ENCODE peak calls at places on chromosomes 11 and 22, in eight cellular contexts. Z, S, V, P, A, W, F and N are unnamed samples.

GRCh38 chr22:40196628-40197027 is 18.9 kb downstream of the TNRC6B start:
- DNase-seq in Z (no peak), V (peak; percentile 56), F (no peak), P (no peak), W (no peak), A (no peak), S (no peak), N (no peak)

GRCh38 chr11:85170184-85170583 is 457.0 kb downstream of the DLG2 start:
- DNase-seq in W (no peak), S (peak; percentile 17), V (no peak), A (peak; percentile 10), P (no peak), F (no peak), Z (no peak), N (no peak)

GRCh38 chr11:47979378-47980092 is 824 bp upstream of the PTPRJ start:
- DNase-seq in V (no peak), P (no peak), F (peak; percentile 35), Z (no peak), S (no peak), W (no peak), A (peak; percentile 57), N (no peak)

GRCh38 chr22:22657712-22658111 is 13.3 kb downstream of the GGTLC2 start:
- DNase-seq in V (peak; percentile 2), F (no peak), P (no peak), S (no peak), W (no peak), Z (no peak), A (no peak), N (no peak)

GRCh38 chr11:119531623-119532022 is 108.7 kb upstream of the THY1 start:
- DNase-seq in S (no peak), A (no peak), F (no peak), V (no peak), P (no peak), Z (no peak), W (no peak), N (no peak)

GRCh38 chr22:48860557-48860956 is 967.1 kb downstream of the BRD1 start:
- DNase-seq in V (no peak), A (no peak), W (no peak), S (no peak), Z (no peak), P (no peak), F (no peak), N (no peak)

GRCh38 chr22:20206709-20207215 is 55.9 kb upstream of the CCDC188 start:
- DNase-seq in P (no peak), W (no peak), S (no peak), F (no peak), Z (peak; percentile 4), V (no peak), A (no peak), N (no peak)

GRCh38 chr11:59555601-59556114 is 44.3 kb downstream of the OR4D9 start:
- DNase-seq in Z (no peak), S (no peak), A (no peak), F (peak; percentile 20), V (no peak), W (no peak), P (no peak), N (no peak)

GRCh38 chr11:119863811-119864601 is 135.0 kb upstream of the NECTIN1 start:
- DNase-seq in S (no peak), A (peak; percentile 54), V (no peak), W (no peak), Z (peak; percentile 15), P (no peak), F (peak; percentile 24), N (no peak)

GRCh38 chr22:23743303-23743705 is 7.6 kb downstream of the ZNF70 start:
- DNase-seq in W (no peak), F (no peak), S (peak; percentile 40), V (no peak), Z (no peak), A (no peak), P (no peak), N (no peak)

GRCh38 chr11:83361831-83362230 is 75.7 kb upstream of the CCDC90B start:
- DNase-seq in F (no peak), W (no peak), V (no peak), A (no peak), P (no peak), Z (no peak), S (no peak), N (no peak)

GRCh38 chr11:27294654-27295053 is 68.4 kb downstream of the CCDC34 start:
- DNase-seq in V (no peak), S (no peak), W (no peak), A (no peak), Z (no peak), P (no peak), F (no peak), N (no peak)

GRCh38 chr11:46504817-46505613 is 88.8 kb downstream of the AMBRA1 start:
- DNase-seq in V (no peak), A (no peak), Z (no peak), F (no peak), S (no peak), P (no peak), W (no peak), N (no peak)

GRCh38 chr11:76190376-76190775 is 15.9 kb downstream of the WNT11 start:
- DNase-seq in V (no peak), P (no peak), Z (no peak), F (no peak), W (no peak), S (no peak), A (no peak), N (no peak)

GRCh38 chr22:31127181-31127772 is 4.5 kb downstream of the INPP5J start:
- DNase-seq in F (no peak), A (peak; percentile 50), S (no peak), W (no peak), V (no peak), Z (no peak), P (no peak), N (no peak)

GRCh38 chr22:46672731-46673130 is 52.5 kb downstream of the GRAMD4 start:
- DNase-seq in Z (peak; percentile 33), V (no peak), P (no peak), A (no peak), S (no peak), F (no peak), W (no peak), N (no peak)

GRCh38 chr11:9774591-9775392 is 110.9 kb downstream of the SWAP70 start:
- DNase-seq in Z (no peak), P (no peak), S (no peak), V (peak; percentile 23), F (no peak), W (no peak), A (no peak), N (no peak)

GRCh38 chr11:79438631-79439429 is 2.0 kb downstream of the TENM4 start:
- DNase-seq in A (peak; percentile 20), V (peak; percentile 90), W (no peak), S (no peak), F (peak; percentile 22), P (no peak), Z (no peak), N (no peak)

GRCh38 chr11:85694385-85694980 is 8.5 kb upstream of the CCDC89 start:
- DNase-seq in S (no peak), W (peak; percentile 55), A (peak; percentile 31), F (no peak), V (no peak), P (no peak), Z (peak; percentile 24), N (no peak)

GRCh38 chr11:44928144-44928543 is 22.5 kb downstream of the TP53I11 start:
- DNase-seq in A (no peak), W (no peak), V (no peak), Z (no peak), P (no peak), F (no peak), S (no peak), N (no peak)

GRCh38 chr11:66288866-66289547 is at the start of gene YIF1A:
- DNase-seq in S (peak; percentile 98), F (peak; percentile 97), Z (peak; percentile 99), A (peak; percentile 99), P (peak; percentile 97), W (peak; percentile 96), V (peak; percentile 100), N (peak; percentile 97)

GRCh38 chr22:38754247-38755154 is 1.3 kb downstream of the SUN2 start:
- DNase-seq in A (peak; percentile 79), S (no peak), F (no peak), P (no peak), Z (peak; percentile 57), W (peak; percentile 73), V (peak; percentile 94), N (no peak)

GRCh38 chr11:108629274-108629673 is 35.6 kb upstream of the DDX10 start:
- DNase-seq in Z (no peak), A (no peak), P (no peak), V (no peak), S (no peak), F (no peak), W (no peak), N (no peak)

GRCh38 chr22:29302681-29303465 is 3.6 kb upstream of the GAS2L1 start:
- DNase-seq in A (no peak), S (no peak), W (no peak), F (no peak), P (no peak), V (peak; percentile 83), Z (no peak), N (no peak)